ENCODE peak calls at places on chromosomes 3 and 15, in ten cellular contexts. R is A673, B is body of pancreas, W is mammary epithelial cell, J is endodermal cell, M is upper lobe of right lung, L is heart left ventricle, O is lung, G is Panc1, U is testis. E is an unnamed sample.
A peak's percentile ranks its signal among the peaks of the same experiment; 100 is the strongest.

GRCh38 chr3:61452536-61452991 is 108.8 kb upstream of the PTPRG start:
- DNase-seq in O (no peak), L (no peak), U (no peak), R (no peak), G (no peak), M (no peak), B (no peak), J (no peak), W (peak; percentile 55), E (no peak)

GRCh38 chr3:16808393-16809107 is 76.2 kb upstream of the PLCL2 start:
- DNase-seq in R (no peak), W (no peak), L (no peak), M (no peak), U (no peak), O (no peak), G (no peak), B (no peak), J (no peak), E (no peak)

GRCh38 chr3:56792201-56792600 is 9.5 kb downstream of the ARHGEF3 start:
- DNase-seq in W (no peak), M (no peak), J (peak; percentile 6), R (no peak), B (no peak), U (peak; percentile 45), L (no peak), O (no peak), G (no peak), E (no peak)

GRCh38 chr15:58529041-58529440 is 97.2 kb downstream of the LIPC start:
- DNase-seq in O (no peak), B (peak; percentile 43), M (no peak), G (no peak), R (no peak), W (no peak), U (no peak), J (no peak), L (no peak), E (no peak)

GRCh38 chr3:168341192-168341816 is 245.6 kb upstream of the GOLIM4 start:
- DNase-seq in R (peak; percentile 65), W (no peak), O (no peak), J (no peak), L (no peak), G (no peak), U (no peak), M (no peak), B (no peak), E (peak; percentile 18)

GRCh38 chr3:149813367-149814281 is 609 bp downstream of the RNF13 start:
- DNase-seq in L (peak; percentile 34), O (peak; percentile 29), B (no peak), R (peak; percentile 24), J (peak; percentile 71), M (peak; percentile 64), W (peak; percentile 56), G (no peak), U (peak; percentile 44), E (peak; percentile 5)

GRCh38 chr3:52109556-52110380 is 44.5 kb downstream of the POC1A start:
- DNase-seq in R (no peak), U (no peak), L (peak; percentile 24), J (no peak), M (no peak), B (peak; percentile 22), G (no peak), O (no peak), W (no peak), E (no peak)

GRCh38 chr3:127820871-127821853 is 1.2 kb downstream of the MGLL start:
- DNase-seq in G (no peak), R (no peak), M (peak; percentile 72), L (no peak), J (peak; percentile 37), B (no peak), W (no peak), O (no peak), U (no peak), E (no peak)

GRCh38 chr3:20141306-20141705 is 44.7 kb downstream of the SGO1 start:
- DNase-seq in R (no peak), G (no peak), M (no peak), B (no peak), U (no peak), O (no peak), W (no peak), L (no peak), J (no peak), E (no peak)

GRCh38 chr3:11954312-11954934 is 49.8 kb upstream of the SYN2 start:
- DNase-seq in J (no peak), B (no peak), W (peak; percentile 17), G (no peak), R (peak; percentile 13), O (no peak), U (peak; percentile 66), M (no peak), L (no peak), E (no peak)

GRCh38 chr3:45986303-45986982 is 9.2 kb downstream of the FYCO1 start:
- DNase-seq in B (peak; percentile 79), U (no peak), M (peak; percentile 64), L (peak; percentile 68), R (no peak), J (no peak), O (peak; percentile 60), W (peak; percentile 60), G (peak; percentile 18), E (no peak)

GRCh38 chr3:63914312-63914711 is 2.1 kb upstream of the SCAANT1 start:
- DNase-seq in M (no peak), L (no peak), W (peak; percentile 70), G (no peak), R (peak; percentile 39), O (peak; percentile 62), B (peak; percentile 77), J (no peak), U (peak; percentile 47), E (no peak)

GRCh38 chr3:111846717-111847116 is 12.3 kb upstream of the PHLDB2 start:
- DNase-seq in U (no peak), O (no peak), L (no peak), R (no peak), W (peak; percentile 93), J (no peak), G (no peak), M (no peak), B (no peak), E (no peak)

GRCh38 chr3:126978291-126978690 is 4.6 kb upstream of the PLXNA1 start:
- DNase-seq in R (no peak), G (no peak), L (no peak), B (no peak), M (no peak), J (no peak), O (no peak), U (no peak), W (no peak), E (no peak)

GRCh38 chr15:26639976-26640375 is 132.9 kb downstream of the GABRB3 start:
- DNase-seq in G (no peak), M (no peak), R (no peak), B (no peak), J (peak; percentile 34), L (no peak), U (no peak), O (no peak), W (no peak), E (no peak)

GRCh38 chr3:52301042-52301441 is 13.4 kb downstream of the GLYCTK start:
- DNase-seq in M (no peak), R (no peak), J (no peak), U (no peak), B (no peak), L (no peak), O (no peak), W (no peak), G (no peak), E (no peak)

GRCh38 chr3:157155591-157155990 is 4.4 kb downstream of the CCNL1 start:
- DNase-seq in U (no peak), J (no peak), R (no peak), O (no peak), L (no peak), G (no peak), B (no peak), W (no peak), M (no peak), E (no peak)
- H3K4me3 ChIP-seq in U (no peak overlapping the region), J (peak overlapping the region; percentile 97), R (no peak overlapping the region), O (no peak overlapping the region), L (peak overlapping the region; percentile 97), G (no peak overlapping the region), B (no peak overlapping the region), W (no peak overlapping the region), M (peak overlapping the region; percentile 6), E (no peak overlapping the region)

GRCh38 chr3:173986861-173987410 is 589.4 kb downstream of the NLGN1 start:
- DNase-seq in W (no peak), G (no peak), L (no peak), M (no peak), U (no peak), R (no peak), B (no peak), O (no peak), J (no peak), E (no peak)
- TF ChIP-seq CTCF in W (no peak), G (no peak), L (no peak), M (no peak), U (no peak), R (no peak), B (no peak), O (no peak), J (no peak), E (no peak)

DNA sequence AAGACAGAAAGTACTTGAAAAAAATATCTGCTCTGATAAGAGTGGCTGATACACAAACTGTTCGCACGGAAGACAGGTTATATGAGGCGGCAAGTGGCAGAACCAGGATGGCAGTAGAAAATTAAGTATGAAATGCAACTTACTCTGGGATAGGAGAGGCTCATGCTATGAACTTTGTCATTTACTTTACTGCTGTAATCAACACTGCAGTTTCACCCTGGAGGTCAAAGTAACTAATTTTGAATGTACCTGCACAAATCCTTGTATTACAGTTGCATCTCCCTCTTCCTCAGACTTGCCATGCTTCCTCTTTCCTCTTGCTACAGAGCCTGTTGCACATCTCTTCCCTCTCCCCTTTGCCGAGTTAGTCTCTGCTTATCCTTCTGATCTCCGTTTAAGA is 38.8 kb downstream of the HACL1 start:
- DNase-seq in G (no peak), W (no peak), R (no peak), J (no peak), M (no peak), L (no peak), B (no peak), U (no peak), O (no peak), E (no peak)
- H3K36me3 ChIP-seq in G (peaks cover 13% of the 10 kb centered on the region), W (peaks cover 4% of the 10 kb centered on the region), R (peaks cover 12% of the 10 kb centered on the region), J (peaks cover 60% of the 10 kb centered on the region), M (peaks cover 54% of the 10 kb centered on the region), L (peaks cover 85% of the 10 kb centered on the region), B (no peaks in the 10 kb centered on the region), U (no peaks in the 10 kb centered on the region), O (peaks cover 26% of the 10 kb centered on the region), E (no peaks in the 10 kb centered on the region)

GRCh38 chr3:80769683-80770082 is 991.8 kb downstream of the GBE1 start:
- DNase-seq in U (peak; percentile 20), M (no peak), J (no peak), L (no peak), G (no peak), R (no peak), O (no peak), B (no peak), W (no peak), E (no peak)

GRCh38 chr3:80767599-80767998 is 993.8 kb downstream of the GBE1 start:
- DNase-seq in J (no peak), R (no peak), B (no peak), M (no peak), L (no peak), W (no peak), U (no peak), G (no peak), O (no peak), E (no peak)

GRCh38 chr3:80771085-80771484 is 990.4 kb downstream of the GBE1 start:
- DNase-seq in L (no peak), G (no peak), W (no peak), U (peak; percentile 23), B (no peak), M (no peak), J (no peak), R (peak; percentile 60), O (no peak), E (no peak)

GRCh38 chr3:80770106-80771079 is 991.1 kb downstream of the GBE1 start:
- DNase-seq in B (no peak), L (no peak), O (no peak), R (no peak), W (no peak), M (no peak), G (no peak), U (peak; percentile 49), J (no peak), E (no peak)
- H3K4me3 ChIP-seq in B (no peak overlapping the region), L (no peak overlapping the region), O (no peak overlapping the region), R (no peak overlapping the region), W (no peak overlapping the region), M (no peak overlapping the region), G (no peak overlapping the region), U (peak overlapping the region; percentile 53), J (peak overlapping the region; percentile 85), E (no peak overlapping the region)

E was measured in kidney epithelial cell.